ENCODE peak calls at places on chromosome 11, in six cellular contexts. One of them, this sample, is unnamed.

GRCh38 chr11:19576903-19577302 is 135.7 kb upstream of the NAV2 start:
- DNase-seq in tibial nerve: no peak
- DNase-seq in heart left ventricle: no peak
- DNase-seq in endothelial cell of umbilical vein: no peak
- DNase-seq in Peyer's patch: no peak
- DNase-seq in esophagus squamous epithelium: no peak
- DNase-seq in this sample: no peak

GRCh38 chr11:86696004-86696403 is 23.6 kb upstream of the ME3 start:
- DNase-seq in tibial nerve: no peak
- DNase-seq in heart left ventricle: no peak
- DNase-seq in endothelial cell of umbilical vein: peak; percentile 84
- DNase-seq in Peyer's patch: no peak
- DNase-seq in esophagus squamous epithelium: no peak
- DNase-seq in this sample: peak; percentile 27

GRCh38 chr11:72787262-72788104 is 6.4 kb downstream of the STARD10 start:
- DNase-seq in tibial nerve: no peak
- DNase-seq in heart left ventricle: no peak
- DNase-seq in endothelial cell of umbilical vein: no peak
- DNase-seq in Peyer's patch: peak; percentile 54
- DNase-seq in esophagus squamous epithelium: no peak
- DNase-seq in this sample: no peak

GRCh38 chr11:114281388-114281956 is 14.7 kb upstream of the NNMT start:
- DNase-seq in tibial nerve: no peak
- DNase-seq in heart left ventricle: no peak
- DNase-seq in endothelial cell of umbilical vein: peak; percentile 62
- DNase-seq in Peyer's patch: no peak
- DNase-seq in esophagus squamous epithelium: no peak
- DNase-seq in this sample: no peak

GRCh38 chr11:5689551-5689983 is at the start of gene TRIM22:
- DNase-seq in tibial nerve: peak; percentile 62
- DNase-seq in heart left ventricle: no peak
- DNase-seq in endothelial cell of umbilical vein: peak; percentile 86
- DNase-seq in Peyer's patch: peak; percentile 73
- DNase-seq in esophagus squamous epithelium: no peak
- DNase-seq in this sample: peak; percentile 17

GRCh38 chr11:88689548-88690240 is 352.2 kb upstream of the CTSC start:
- DNase-seq in tibial nerve: no peak
- DNase-seq in heart left ventricle: no peak
- DNase-seq in endothelial cell of umbilical vein: no peak
- DNase-seq in Peyer's patch: no peak
- DNase-seq in esophagus squamous epithelium: no peak
- DNase-seq in this sample: no peak

GRCh38 chr11:128365044-128365443 is 222.3 kb downstream of the ETS1 start:
- DNase-seq in tibial nerve: no peak
- DNase-seq in heart left ventricle: no peak
- DNase-seq in endothelial cell of umbilical vein: peak; percentile 55
- DNase-seq in Peyer's patch: no peak
- DNase-seq in esophagus squamous epithelium: no peak
- DNase-seq in this sample: no peak

GRCh38 chr11:114098927-114099326 is 39.4 kb downstream of the ZBTB16 start:
- DNase-seq in tibial nerve: no peak
- DNase-seq in heart left ventricle: no peak
- DNase-seq in endothelial cell of umbilical vein: no peak
- DNase-seq in Peyer's patch: no peak
- DNase-seq in esophagus squamous epithelium: no peak
- DNase-seq in this sample: no peak

GRCh38 chr11:131745405-131745804 is 375.0 kb downstream of the NTM start:
- DNase-seq in tibial nerve: no peak
- DNase-seq in heart left ventricle: no peak
- DNase-seq in endothelial cell of umbilical vein: peak; percentile 78
- DNase-seq in Peyer's patch: no peak
- DNase-seq in esophagus squamous epithelium: no peak
- DNase-seq in this sample: no peak

GRCh38 chr11:110606415-110606814 is 105.8 kb downstream of the ARHGAP20 start:
- DNase-seq in tibial nerve: no peak
- DNase-seq in heart left ventricle: no peak
- DNase-seq in endothelial cell of umbilical vein: no peak
- DNase-seq in Peyer's patch: no peak
- DNase-seq in esophagus squamous epithelium: no peak
- DNase-seq in this sample: no peak

GRCh38 chr11:41449483-41450050 is 9.9 kb downstream of the LRRC4C start:
- DNase-seq in tibial nerve: no peak
- DNase-seq in heart left ventricle: no peak
- DNase-seq in endothelial cell of umbilical vein: no peak
- DNase-seq in Peyer's patch: no peak
- DNase-seq in esophagus squamous epithelium: no peak
- DNase-seq in this sample: no peak

GRCh38 chr11:13277719-13278619 is at the start of gene BMAL1:
- DNase-seq in tibial nerve: no peak
- DNase-seq in heart left ventricle: peak; percentile 75
- DNase-seq in endothelial cell of umbilical vein: no peak
- DNase-seq in Peyer's patch: peak; percentile 65
- DNase-seq in esophagus squamous epithelium: no peak
- DNase-seq in this sample: peak; percentile 38

GRCh38 chr11:9529333-9529648 is 44.2 kb upstream of the WEE1 start:
- DNase-seq in tibial nerve: no peak
- DNase-seq in heart left ventricle: peak; percentile 45
- DNase-seq in endothelial cell of umbilical vein: no peak
- DNase-seq in Peyer's patch: no peak
- DNase-seq in esophagus squamous epithelium: no peak
- DNase-seq in this sample: no peak

GRCh38 chr11:130874396-130874795 is 41.9 kb downstream of the SNX19 start:
- DNase-seq in tibial nerve: no peak
- DNase-seq in heart left ventricle: no peak
- DNase-seq in endothelial cell of umbilical vein: no peak
- DNase-seq in Peyer's patch: no peak
- DNase-seq in esophagus squamous epithelium: no peak
- DNase-seq in this sample: no peak

GRCh38 chr11:97965849-97966646 is 1054.7 kb upstream of the CNTN5 start:
- DNase-seq in tibial nerve: no peak
- DNase-seq in heart left ventricle: no peak
- DNase-seq in endothelial cell of umbilical vein: peak; percentile 72
- DNase-seq in Peyer's patch: no peak
- DNase-seq in esophagus squamous epithelium: no peak
- DNase-seq in this sample: no peak

GRCh38 chr11:30786392-30787120 is 200.4 kb upstream of the MPPED2 start:
- DNase-seq in tibial nerve: no peak
- DNase-seq in heart left ventricle: no peak
- DNase-seq in endothelial cell of umbilical vein: peak; percentile 49
- DNase-seq in Peyer's patch: no peak
- DNase-seq in esophagus squamous epithelium: no peak
- DNase-seq in this sample: no peak

GRCh38 chr11:9095421-9095820 is 4.0 kb upstream of the SCUBE2 start:
- DNase-seq in tibial nerve: no peak
- DNase-seq in heart left ventricle: no peak
- DNase-seq in endothelial cell of umbilical vein: no peak
- DNase-seq in Peyer's patch: no peak
- DNase-seq in esophagus squamous epithelium: no peak
- DNase-seq in this sample: no peak

GRCh38 chr11:99246199-99246598 is 225.4 kb downstream of the CNTN5 start:
- DNase-seq in tibial nerve: no peak
- DNase-seq in heart left ventricle: no peak
- DNase-seq in endothelial cell of umbilical vein: no peak
- DNase-seq in Peyer's patch: no peak
- DNase-seq in esophagus squamous epithelium: no peak
- DNase-seq in this sample: no peak

GRCh38 chr11:118820412-118821357 is 29.7 kb upstream of the DDX6 start:
- DNase-seq in tibial nerve: peak; percentile 13
- DNase-seq in heart left ventricle: peak; percentile 82
- DNase-seq in endothelial cell of umbilical vein: no peak
- DNase-seq in Peyer's patch: peak; percentile 72
- DNase-seq in esophagus squamous epithelium: no peak
- DNase-seq in this sample: peak; percentile 96

GRCh38 chr11:128465531-128465930 is 121.8 kb downstream of the ETS1 start:
- DNase-seq in tibial nerve: no peak
- DNase-seq in heart left ventricle: no peak
- DNase-seq in endothelial cell of umbilical vein: no peak
- DNase-seq in Peyer's patch: no peak
- DNase-seq in esophagus squamous epithelium: no peak
- DNase-seq in this sample: no peak

GRCh38 chr11:64888761-64889511 is 10.5 kb upstream of the EHD1 start:
- DNase-seq in tibial nerve: no peak
- DNase-seq in heart left ventricle: no peak
- DNase-seq in endothelial cell of umbilical vein: no peak
- DNase-seq in Peyer's patch: no peak
- DNase-seq in esophagus squamous epithelium: no peak
- DNase-seq in this sample: no peak
- TF ChIP-seq POLR2A in tibial nerve: no peak
- TF ChIP-seq POLR2A in heart left ventricle: no peak
- TF ChIP-seq POLR2A in endothelial cell of umbilical vein: no peak
- TF ChIP-seq POLR2A in Peyer's patch: peak; percentile 89
- TF ChIP-seq POLR2A in esophagus squamous epithelium: no peak
- TF ChIP-seq POLR2A in this sample: no peak

DNA sequence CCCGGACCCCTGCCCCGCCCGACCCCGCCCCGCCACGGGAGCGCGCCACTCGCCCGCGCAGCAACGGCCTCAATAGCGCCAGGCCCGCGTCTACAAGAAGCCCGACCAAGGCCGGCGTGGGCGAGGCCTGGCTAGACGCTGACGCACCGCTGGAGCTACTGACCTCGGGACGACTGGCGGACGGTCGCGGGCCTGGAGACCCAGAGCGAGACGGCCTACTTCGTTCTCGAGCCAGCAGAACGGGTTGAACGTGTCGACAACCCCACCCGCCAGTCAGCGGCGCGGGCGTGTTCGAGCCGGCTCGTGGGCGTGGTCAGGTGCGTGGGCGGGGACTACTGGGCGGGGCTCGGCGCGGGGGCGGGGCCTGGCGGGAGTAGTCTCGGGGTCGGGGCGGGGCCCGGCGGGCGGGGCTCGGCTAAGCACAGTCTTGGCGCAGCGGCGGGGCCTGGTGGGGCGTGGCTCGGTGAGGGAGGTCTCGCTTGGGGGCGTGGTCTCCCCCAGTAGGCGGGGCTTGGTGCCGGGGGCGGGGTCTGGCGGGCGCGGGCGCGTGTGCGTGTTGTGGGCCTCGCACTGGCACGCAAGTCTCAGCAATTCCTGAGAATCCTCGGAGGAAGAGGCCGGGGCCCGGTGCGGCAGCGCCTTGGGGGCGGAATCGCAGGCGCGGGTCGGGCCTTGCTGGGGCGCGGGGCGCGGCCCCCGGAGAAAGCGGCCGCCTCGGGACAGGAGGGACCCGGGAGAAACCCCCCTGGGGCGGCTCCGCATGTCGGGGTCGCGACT is at the start of gene RNH1:
- DNase-seq in tibial nerve: peak; percentile 98
- DNase-seq in heart left ventricle: peak; percentile 99
- DNase-seq in endothelial cell of umbilical vein: peak; percentile 93
- DNase-seq in Peyer's patch: peak; percentile 99
- DNase-seq in esophagus squamous epithelium: peak; percentile 86
- DNase-seq in this sample: peak; percentile 98
- TF ChIP-seq POLR2A in tibial nerve: peak; percentile 66
- TF ChIP-seq POLR2A in heart left ventricle: no peak
- TF ChIP-seq POLR2A in endothelial cell of umbilical vein: peak; percentile 77
- TF ChIP-seq POLR2A in Peyer's patch: peak; percentile 71
- TF ChIP-seq POLR2A in esophagus squamous epithelium: peak; percentile 68
- TF ChIP-seq POLR2A in this sample: peak; percentile 56

DNA sequence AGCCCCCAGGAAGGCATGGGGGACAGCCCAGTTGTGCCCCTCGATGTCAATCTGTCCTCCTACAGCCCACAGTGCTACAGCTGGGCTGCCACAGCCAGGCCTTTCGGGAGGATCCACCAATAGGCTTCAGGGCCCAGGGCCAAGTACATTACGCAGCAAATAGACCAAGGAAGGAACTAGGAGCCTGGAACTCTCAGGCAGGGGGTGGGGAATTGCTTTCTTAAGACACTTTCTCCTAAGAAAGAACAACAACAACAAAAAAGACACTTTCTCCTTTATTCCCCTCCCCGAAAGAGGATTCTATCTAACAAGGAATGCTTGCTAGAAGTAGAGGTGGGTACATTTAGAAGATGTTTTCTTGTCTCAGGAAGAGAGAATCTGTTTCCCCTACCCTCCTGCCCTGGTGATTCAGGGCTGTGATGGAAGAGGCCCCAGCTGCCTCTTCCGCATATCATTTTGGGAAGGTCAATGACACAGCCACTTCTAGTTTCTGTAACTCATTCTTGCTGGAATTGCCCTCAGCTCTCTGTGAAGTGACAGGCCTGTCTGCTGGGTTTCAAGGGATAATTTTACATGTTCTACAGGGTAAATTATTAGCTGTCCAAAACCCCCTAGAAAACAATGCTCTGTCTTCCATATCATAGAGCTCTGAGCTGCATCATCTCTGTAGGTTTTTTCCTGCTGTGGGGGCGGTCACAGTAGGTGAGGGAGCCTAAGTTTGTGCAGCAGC is 6.0 kb upstream of the MALAT1 start:
- DNase-seq in tibial nerve: peak; percentile 96
- DNase-seq in heart left ventricle: peak; percentile 94
- DNase-seq in endothelial cell of umbilical vein: peak; percentile 81
- DNase-seq in Peyer's patch: no peak
- DNase-seq in esophagus squamous epithelium: no peak
- DNase-seq in this sample: peak; percentile 96
- TF ChIP-seq POLR2A in tibial nerve: peak; percentile 57
- TF ChIP-seq POLR2A in heart left ventricle: no peak
- TF ChIP-seq POLR2A in endothelial cell of umbilical vein: no peak
- TF ChIP-seq POLR2A in Peyer's patch: peak; percentile 55
- TF ChIP-seq POLR2A in esophagus squamous epithelium: peak; percentile 47
- TF ChIP-seq POLR2A in this sample: peak; percentile 12

GRCh38 chr11:7605544-7605943 is 67.8 kb downstream of the CYB5R2 start:
- DNase-seq in tibial nerve: no peak
- DNase-seq in heart left ventricle: no peak
- DNase-seq in endothelial cell of umbilical vein: peak; percentile 98
- DNase-seq in Peyer's patch: no peak
- DNase-seq in esophagus squamous epithelium: no peak
- DNase-seq in this sample: no peak
- TF ChIP-seq POLR2A in tibial nerve: no peak
- TF ChIP-seq POLR2A in heart left ventricle: no peak
- TF ChIP-seq POLR2A in endothelial cell of umbilical vein: peak; percentile 78
- TF ChIP-seq POLR2A in Peyer's patch: peak; percentile 31
- TF ChIP-seq POLR2A in esophagus squamous epithelium: no peak
- TF ChIP-seq POLR2A in this sample: no peak

GRCh38 chr11:44309483-44310197 is at the start of gene ALX4:
- DNase-seq in tibial nerve: no peak
- DNase-seq in heart left ventricle: peak; percentile 62
- DNase-seq in endothelial cell of umbilical vein: no peak
- DNase-seq in Peyer's patch: no peak
- DNase-seq in esophagus squamous epithelium: no peak
- DNase-seq in this sample: no peak
- TF ChIP-seq POLR2A in tibial nerve: no peak
- TF ChIP-seq POLR2A in heart left ventricle: no peak
- TF ChIP-seq POLR2A in endothelial cell of umbilical vein: no peak
- TF ChIP-seq POLR2A in Peyer's patch: no peak
- TF ChIP-seq POLR2A in esophagus squamous epithelium: no peak
- TF ChIP-seq POLR2A in this sample: no peak

GRCh38 chr11:57598831-57599155 is 1.3 kb downstream of the SERPING1 start:
- DNase-seq in tibial nerve: no peak
- DNase-seq in heart left ventricle: no peak
- DNase-seq in endothelial cell of umbilical vein: no peak
- DNase-seq in Peyer's patch: no peak
- DNase-seq in esophagus squamous epithelium: no peak
- DNase-seq in this sample: no peak

GRCh38 chr11:57599381-57599780 is 1.9 kb downstream of the SERPING1 start:
- DNase-seq in tibial nerve: no peak
- DNase-seq in heart left ventricle: no peak
- DNase-seq in endothelial cell of umbilical vein: no peak
- DNase-seq in Peyer's patch: no peak
- DNase-seq in esophagus squamous epithelium: no peak
- DNase-seq in this sample: no peak

GRCh38 chr11:57597971-57598830 is 716 bp downstream of the SERPING1 start:
- DNase-seq in tibial nerve: peak; percentile 73
- DNase-seq in heart left ventricle: peak; percentile 90
- DNase-seq in endothelial cell of umbilical vein: no peak
- DNase-seq in Peyer's patch: no peak
- DNase-seq in esophagus squamous epithelium: no peak
- DNase-seq in this sample: peak; percentile 54

GRCh38 chr11:57596266-57596885 is 1.1 kb upstream of the SERPING1 start:
- DNase-seq in tibial nerve: no peak
- DNase-seq in heart left ventricle: no peak
- DNase-seq in endothelial cell of umbilical vein: no peak
- DNase-seq in Peyer's patch: no peak
- DNase-seq in esophagus squamous epithelium: no peak
- DNase-seq in this sample: no peak

GRCh38 chr11:57597461-57597892 is at the start of gene SERPING1:
- DNase-seq in tibial nerve: peak; percentile 83
- DNase-seq in heart left ventricle: peak; percentile 77
- DNase-seq in endothelial cell of umbilical vein: no peak
- DNase-seq in Peyer's patch: peak; percentile 22
- DNase-seq in esophagus squamous epithelium: no peak
- DNase-seq in this sample: peak; percentile 35
- TF ChIP-seq POLR2A in tibial nerve: no peak
- TF ChIP-seq POLR2A in heart left ventricle: no peak
- TF ChIP-seq POLR2A in endothelial cell of umbilical vein: no peak
- TF ChIP-seq POLR2A in Peyer's patch: no peak
- TF ChIP-seq POLR2A in esophagus squamous epithelium: peak; percentile 43
- TF ChIP-seq POLR2A in this sample: no peak